ENCODE peak calls at places on chromosomes 3 and 15, in ten cellular contexts. I is BJ; P is DND-41; S is NCI-H460; D is Right ventricle myocardium superior; N is activated CD4-positive, alpha-beta memory T cell treated with anti-CD3 and anti-CD28 coated beads for 36 hours; K is neural crest cell; V is HCEC 1CT; U is activated CD8-positive, alpha-beta memory T cell treated with anti-CD3 and anti-CD28 coated beads for 24 hours; J is fibroblast of the conjunctiva. B is an unnamed sample.

GRCh38 chr3:6250167-6250566 is 610.7 kb upstream of the GRM7 start:
- DNase-seq in I (no peak), P (no peak), S (no peak), D (no peak), N (no peak), K (no peak), V (no peak), U (no peak), J (no peak), B (no peak)

GRCh38 chr15:63155486-63155885 is 1.8 kb downstream of the RPS27L start:
- DNase-seq in I (no peak), P (no peak), S (no peak), D (no peak), N (no peak), K (no peak), V (no peak), U (no peak), J (no peak), B (no peak)

GRCh38 chr15:62626903-62627302 is 415.6 kb upstream of the TPM1 start:
- DNase-seq in I (no peak), P (no peak), S (no peak), D (no peak), N (no peak), K (no peak), V (no peak), U (no peak), J (peak; percentile 48), B (no peak)

GRCh38 chr3:71580636-71581215 is 2.8 kb downstream of the FOXP1 start:
- DNase-seq in I (no peak), P (no peak), S (no peak), D (no peak), N (no peak), K (no peak), V (no peak), U (no peak), J (no peak), B (no peak)

GRCh38 chr3:99817047-99817436 is 620 bp upstream of the CMSS1 start:
- DNase-seq in I (no peak), P (no peak), S (no peak), D (no peak), N (no peak), K (peak; percentile 9), V (no peak), U (peak; percentile 70), J (no peak), B (no peak)

GRCh38 chr3:179513867-179514266 is 48.9 kb upstream of the ACTL6A start:
- DNase-seq in I (no peak), P (no peak), S (no peak), D (no peak), N (no peak), K (no peak), V (peak; percentile 51), U (no peak), J (no peak), B (no peak)

GRCh38 chr3:61522064-61522463 is 39.3 kb upstream of the PTPRG start:
- DNase-seq in I (no peak), P (no peak), S (no peak), D (no peak), N (peak; percentile 10), K (no peak), V (no peak), U (no peak), J (no peak), B (no peak)

GRCh38 chr15:52496776-52497470 is 31.8 kb downstream of the MYO5A start:
- DNase-seq in I (peak; percentile 41), P (no peak), S (no peak), D (no peak), N (peak; percentile 78), K (no peak), V (peak; percentile 85), U (no peak), J (no peak), B (no peak)

GRCh38 chr3:34346656-34347055 is 548.2 kb downstream of the PDCD6IP start:
- DNase-seq in I (no peak), P (no peak), S (no peak), D (no peak), N (no peak), K (no peak), V (no peak), U (no peak), J (no peak), B (no peak)

GRCh38 chr3:140834266-140835037 is 107.2 kb upstream of the SLC25A36 start:
- DNase-seq in I (no peak), P (no peak), S (no peak), D (no peak), N (no peak), K (no peak), V (peak; percentile 4), U (no peak), J (no peak), B (no peak)

GRCh38 chr15:55742498-55742926 is 440 bp downstream of the PRTG start:
- DNase-seq in I (no peak), P (no peak), S (no peak), D (peak; percentile 54), N (no peak), K (no peak), V (no peak), U (peak; percentile 67), J (no peak), B (no peak)

GRCh38 chr15:63857459-63857856 is 23.7 kb upstream of the HERC1 start:
- DNase-seq in I (no peak), P (no peak), S (no peak), D (no peak), N (no peak), K (no peak), V (no peak), U (no peak), J (no peak), B (no peak)

GRCh38 chr3:14540821-14541385 is 761 bp upstream of the GRIP2 start:
- DNase-seq in I (no peak), P (no peak), S (no peak), D (peak; percentile 24), N (no peak), K (no peak), V (no peak), U (no peak), J (no peak), B (no peak)

GRCh38 chr3:56958879-56959607 is 101.4 kb upstream of the SPATA12 start:
- DNase-seq in I (no peak), P (no peak), S (no peak), D (no peak), N (no peak), K (no peak), V (no peak), U (peak; percentile 50), J (no peak), B (no peak)

GRCh38 chr3:15682766-15683165 is 81.2 kb downstream of the BTD start:
- DNase-seq in I (no peak), P (no peak), S (no peak), D (no peak), N (no peak), K (no peak), V (peak; percentile 25), U (no peak), J (peak; percentile 35), B (no peak)

GRCh38 chr15:99414755-99415731 is 150.7 kb upstream of the MEF2A start:
- DNase-seq in I (no peak), P (no peak), S (no peak), D (no peak), N (no peak), K (no peak), V (no peak), U (no peak), J (no peak), B (no peak)